ENCODE peak calls at places on chromosomes 16 and 17, in five cellular contexts. S, N, M, D and W are unnamed samples.

GRCh38 chr17:8732406-8733065 is 12.1 kb downstream of the CCDC42 start:
- DNase-seq in S (peak), M (no peak), D (no peak), N (no peak), W (no peak)

GRCh38 chr16:64051826-64052225 is 1070.0 kb downstream of the CDH11 start:
- DNase-seq in S (no peak), N (no peak), D (no peak), M (peak), W (peak)

GRCh38 chr16:85401370-85401916 is 211.7 kb upstream of the GSE1 start:
- DNase-seq in D (no peak), N (no peak), M (no peak), S (no peak), W (no peak)

GRCh38 chr16:68357923-68358322 is 47.1 kb downstream of the PRMT7 start:
- DNase-seq in S (peak), N (no peak), D (no peak), M (no peak), W (no peak)

GRCh38 chr17:78127888-78128615 is 503 bp downstream of the TMC6 start:
- DNase-seq in S (peak), D (no peak), M (peak), N (peak), W (peak)

GRCh38 chr17:16980813-16981731 is 9.2 kb upstream of the TNFRSF13B start:
- DNase-seq in M (peak), D (no peak), N (no peak), S (no peak), W (peak)

GRCh38 chr16:74903882-74904678 is 80.8 kb downstream of the WDR59 start:
- DNase-seq in D (no peak), S (no peak), M (no peak), N (no peak), W (no peak)

GRCh38 chr16:88376835-88377726 is 5.7 kb upstream of the ZNF469 start:
- DNase-seq in S (peak), N (no peak), M (no peak), D (no peak), W (peak)

GRCh38 chr17:57668332-57668731 is 76.8 kb downstream of the CCDC182 start:
- DNase-seq in M (no peak), S (no peak), N (no peak), D (no peak), W (no peak)

GRCh38 chr17:46166692-46167249 is 26.5 kb downstream of the KANSL1 start:
- DNase-seq in S (peak), N (no peak), M (no peak), D (no peak), W (no peak)